ENCODE peak calls at places on chromosomes 3 and 15, in eight cellular contexts. E is KG1; X is CD4-positive, alpha-beta memory T cell; G is epithelial cell of esophagus; P is CD8-positive, alpha-beta T cell; H is activated T-helper 1 cell treated with Interleukin-2 at 50 U/mL for 16 hours; V is AG08396; J is caudate nucleus. K is an unnamed sample.

GRCh38 chr15:75669191-75669878 is 21.6 kb downstream of the SNX33 start:
- DNase-seq in E (no peak), X (no peak), G (peak), P (no peak), H (no peak), V (no peak), J (no peak), K (no peak)

GRCh38 chr15:75198560-75199346 is 2.9 kb upstream of the C15orf39 start:
- DNase-seq in E (no peak), X (peak), G (peak), P (no peak), H (no peak), V (no peak), J (no peak), K (peak)

GRCh38 chr3:67654832-67655152 is 380 bp upstream of the SUCLG2 start:
- DNase-seq in E (no peak), X (peak), G (no peak), P (no peak), H (no peak), V (no peak), J (no peak), K (no peak)

GRCh38 chr3:194162070-194162678 is 26.2 kb downstream of the HES1 start:
- DNase-seq in E (no peak), X (no peak), G (no peak), P (no peak), H (no peak), V (no peak), J (no peak), K (no peak)

GRCh38 chr3:55169608-55170010 is 241.8 kb upstream of the LRTM1 start:
- DNase-seq in E (no peak), X (no peak), G (no peak), P (no peak), H (no peak), V (peak), J (no peak), K (peak)

GRCh38 chr3:1513662-1514061 is 420.8 kb downstream of the CNTN6 start:
- DNase-seq in E (no peak), X (no peak), G (no peak), P (no peak), H (no peak), V (no peak), J (no peak), K (no peak)

GRCh38 chr3:61996351-61996750 is 377.0 kb downstream of the FEZF2 start:
- DNase-seq in E (no peak), X (no peak), G (peak), P (no peak), H (no peak), V (no peak), J (no peak), K (peak)

GRCh38 chr3:105598047-105598796 is 231.5 kb downstream of the ALCAM start:
- DNase-seq in E (no peak), X (no peak), G (peak), P (no peak), H (no peak), V (peak), J (no peak), K (peak)

GRCh38 chr3:96863129-96863740 is 48.8 kb downstream of the EPHA6 start:
- DNase-seq in E (no peak), X (no peak), G (peak), P (no peak), H (no peak), V (peak), J (no peak), K (peak)

GRCh38 chr15:48337626-48338025 is 6.4 kb downstream of the DUT start:
- DNase-seq in E (no peak), X (no peak), G (no peak), P (no peak), H (no peak), V (no peak), J (no peak), K (no peak)

GRCh38 chr3:186964629-186965028 is 34.3 kb downstream of the ST6GAL1 start:
- DNase-seq in E (no peak), X (no peak), G (no peak), P (no peak), H (no peak), V (no peak), J (no peak), K (no peak)

GRCh38 chr3:149021830-149022229 is 30.5 kb downstream of the GYG1 start:
- DNase-seq in E (no peak), X (no peak), G (no peak), P (no peak), H (no peak), V (no peak), J (no peak), K (no peak)

GRCh38 chr15:83992356-83993031 is 243.1 kb upstream of the GOLGA6L4 start:
- DNase-seq in E (no peak), X (no peak), G (no peak), P (no peak), H (no peak), V (no peak), J (no peak), K (no peak)

GRCh38 chr15:68414591-68414990 is 17.4 kb downstream of the ITGA11 start:
- DNase-seq in E (no peak), X (no peak), G (no peak), P (no peak), H (no peak), V (no peak), J (no peak), K (no peak)

GRCh38 chr15:64686130-64686735 is 89.2 kb downstream of the RBPMS2 start:
- DNase-seq in E (peak), X (peak), G (peak), P (no peak), H (no peak), V (peak), J (no peak), K (peak)

GRCh38 chr15:25244731-25245585 is 193.9 kb downstream of the UBE3A start:
- DNase-seq in E (no peak), X (no peak), G (no peak), P (no peak), H (no peak), V (no peak), J (no peak), K (no peak)

GRCh38 chr15:28086175-28086703 is 12.9 kb downstream of the OCA2 start:
- DNase-seq in E (peak), X (peak), G (peak), P (no peak), H (no peak), V (peak), J (no peak), K (peak)

GRCh38 chr3:114218006-114218405 is 19.4 kb downstream of the ZNF80 start:
- DNase-seq in E (no peak), X (no peak), G (no peak), P (no peak), H (no peak), V (no peak), J (no peak), K (peak)

GRCh38 chr3:101253429-101253828 is 66.9 kb downstream of the IMPG2 start:
- DNase-seq in E (no peak), X (no peak), G (peak), P (no peak), H (no peak), V (no peak), J (no peak), K (peak)

GRCh38 chr3:56970401-56971002 is 90.0 kb upstream of the SPATA12 start:
- DNase-seq in E (no peak), X (no peak), G (no peak), P (no peak), H (no peak), V (no peak), J (no peak), K (peak)

GRCh38 chr3:23659840-23660430 is 145.8 kb upstream of the UBE2E1 start:
- DNase-seq in E (no peak), X (no peak), G (no peak), P (no peak), H (no peak), V (no peak), J (no peak), K (no peak)

GRCh38 chr3:178895178-178895789 is 176.3 kb downstream of the ZMAT3 start:
- DNase-seq in E (no peak), X (no peak), G (no peak), P (no peak), H (no peak), V (no peak), J (no peak), K (no peak)

GRCh38 chr3:168517514-168518071 is 421.9 kb upstream of the GOLIM4 start:
- DNase-seq in E (no peak), X (no peak), G (peak), P (no peak), H (no peak), V (no peak), J (no peak), K (no peak)

GRCh38 chr3:195696632-195697278 is 24.0 kb upstream of the MUC20 start:
- DNase-seq in E (no peak), X (no peak), G (no peak), P (no peak), H (no peak), V (no peak), J (no peak), K (no peak)

GRCh38 chr3:45330500-45331295 is 57.7 kb upstream of the LARS2 start:
- DNase-seq in E (no peak), X (no peak), G (peak), P (no peak), H (no peak), V (no peak), J (no peak), K (no peak)

GRCh38 chr15:36080759-36081158 is 498.7 kb upstream of the CDIN1 start:
- DNase-seq in E (no peak), X (no peak), G (no peak), P (no peak), H (no peak), V (no peak), J (no peak), K (no peak)

GRCh38 chr3:125684199-125684598 is 88.9 kb upstream of the OSBPL11 start:
- DNase-seq in E (no peak), X (no peak), G (no peak), P (no peak), H (no peak), V (no peak), J (no peak), K (peak)

GRCh38 chr3:1087066-1087555 is 5.7 kb upstream of the CNTN6 start:
- DNase-seq in E (no peak), X (no peak), G (peak), P (no peak), H (no peak), V (peak), J (no peak), K (peak)

GRCh38 chr3:42256135-42256819 is 9.7 kb downstream of the CCK start:
- DNase-seq in E (no peak), X (no peak), G (peak), P (no peak), H (no peak), V (peak), J (no peak), K (peak)

GRCh38 chr3:49554639-49555265 is 475 bp downstream of the BSN start:
- DNase-seq in E (no peak), X (no peak), G (peak), P (peak), H (peak), V (peak), J (no peak), K (peak)

GRCh38 chr3:13346481-13347389 is 73.4 kb downstream of the NUP210 start:
- DNase-seq in E (no peak), X (peak), G (no peak), P (peak), H (peak), V (no peak), J (peak), K (no peak)

K was measured in fibroblast of the aortic adventitia.